ENCODE peak calls at places on chromosomes 13 and 19, in six cellular contexts. One of them, this sample, is unnamed.

GRCh38 chr19:30069535-30070197 is 127.6 kb downstream of the URI1 start:
- DNase-seq in K562: no peak
- DNase-seq in NB4: no peak
- DNase-seq in breast epithelium: peak; percentile 22
- DNase-seq in lower leg skin: no peak
- DNase-seq in suprapubic skin: peak; percentile 48
- DNase-seq in this sample: no peak

GRCh38 chr19:51821921-51822716 is 27.2 kb downstream of the FPR3 start:
- DNase-seq in K562: no peak
- DNase-seq in NB4: peak; percentile 95
- DNase-seq in breast epithelium: no peak
- DNase-seq in lower leg skin: no peak
- DNase-seq in suprapubic skin: no peak
- DNase-seq in this sample: no peak

GRCh38 chr19:34018546-34018945 is 153.8 kb upstream of the LSM14A start:
- DNase-seq in K562: no peak
- DNase-seq in NB4: no peak
- DNase-seq in breast epithelium: no peak
- DNase-seq in lower leg skin: no peak
- DNase-seq in suprapubic skin: no peak
- DNase-seq in this sample: no peak

GRCh38 chr13:22455036-22455435 is 725.7 kb upstream of the SGCG start:
- DNase-seq in K562: no peak
- DNase-seq in NB4: no peak
- DNase-seq in breast epithelium: no peak
- DNase-seq in lower leg skin: no peak
- DNase-seq in suprapubic skin: no peak
- DNase-seq in this sample: no peak

GRCh38 chr19:44576843-44577565 is 36.4 kb upstream of the IGSF23 start:
- DNase-seq in K562: peak; percentile 66
- DNase-seq in NB4: peak; percentile 43
- DNase-seq in breast epithelium: no peak
- DNase-seq in lower leg skin: no peak
- DNase-seq in suprapubic skin: no peak
- DNase-seq in this sample: no peak

GRCh38 chr13:49184621-49185020 is 35.5 kb upstream of the MLNR start:
- DNase-seq in K562: no peak
- DNase-seq in NB4: no peak
- DNase-seq in breast epithelium: no peak
- DNase-seq in lower leg skin: no peak
- DNase-seq in suprapubic skin: no peak
- DNase-seq in this sample: no peak

GRCh38 chr13:62706035-62706434 is 1290.4 kb upstream of the PCDH20 start:
- DNase-seq in K562: no peak
- DNase-seq in NB4: no peak
- DNase-seq in breast epithelium: no peak
- DNase-seq in lower leg skin: no peak
- DNase-seq in suprapubic skin: no peak
- DNase-seq in this sample: no peak

GRCh38 chr19:2495651-2496316 is 19.9 kb downstream of the GADD45B start:
- DNase-seq in K562: no peak
- DNase-seq in NB4: no peak
- DNase-seq in breast epithelium: no peak
- DNase-seq in lower leg skin: no peak
- DNase-seq in suprapubic skin: no peak
- DNase-seq in this sample: no peak

GRCh38 chr13:71602327-71602726 is 264.7 kb downstream of the DACH1 start:
- DNase-seq in K562: no peak
- DNase-seq in NB4: no peak
- DNase-seq in breast epithelium: no peak
- DNase-seq in lower leg skin: no peak
- DNase-seq in suprapubic skin: no peak
- DNase-seq in this sample: no peak

GRCh38 chr19:39542198-39542597 is 2.2 kb upstream of the EID2 start:
- DNase-seq in K562: no peak
- DNase-seq in NB4: no peak
- DNase-seq in breast epithelium: no peak
- DNase-seq in lower leg skin: no peak
- DNase-seq in suprapubic skin: no peak
- DNase-seq in this sample: no peak

GRCh38 chr13:34156841-34157365 is 339.0 kb downstream of the RFC3 start:
- DNase-seq in K562: peak; percentile 1
- DNase-seq in NB4: peak; percentile 78
- DNase-seq in breast epithelium: peak; percentile 77
- DNase-seq in lower leg skin: peak; percentile 51
- DNase-seq in suprapubic skin: no peak
- DNase-seq in this sample: peak; percentile 15

GRCh38 chr13:111110054-111110453 is 5.1 kb upstream of the ARHGEF7 start:
- DNase-seq in K562: no peak
- DNase-seq in NB4: no peak
- DNase-seq in breast epithelium: no peak
- DNase-seq in lower leg skin: no peak
- DNase-seq in suprapubic skin: no peak
- DNase-seq in this sample: no peak

GRCh38 chr13:78589206-78589605 is 14.1 kb downstream of the POU4F1 start:
- DNase-seq in K562: peak; percentile 61
- DNase-seq in NB4: peak; percentile 64
- DNase-seq in breast epithelium: no peak
- DNase-seq in lower leg skin: no peak
- DNase-seq in suprapubic skin: no peak
- DNase-seq in this sample: no peak

GRCh38 chr13:30618938-30619289 is 1.2 kb downstream of the USPL1 start:
- DNase-seq in K562: peak; percentile 12
- DNase-seq in NB4: peak; percentile 34
- DNase-seq in breast epithelium: no peak
- DNase-seq in lower leg skin: no peak
- DNase-seq in suprapubic skin: no peak
- DNase-seq in this sample: no peak

GRCh38 chr13:27151798-27152599 is 19.6 kb downstream of the USP12 start:
- DNase-seq in K562: no peak
- DNase-seq in NB4: no peak
- DNase-seq in breast epithelium: no peak
- DNase-seq in lower leg skin: no peak
- DNase-seq in suprapubic skin: no peak
- DNase-seq in this sample: no peak

GRCh38 chr13:105196052-105196451 is 1339.4 kb downstream of the EFNB2 start:
- DNase-seq in K562: no peak
- DNase-seq in NB4: peak; percentile 4
- DNase-seq in breast epithelium: no peak
- DNase-seq in lower leg skin: no peak
- DNase-seq in suprapubic skin: no peak
- DNase-seq in this sample: peak; percentile 28

GRCh38 chr19:3897936-3898335 is 17.5 kb downstream of the ATCAY start:
- DNase-seq in K562: no peak
- DNase-seq in NB4: no peak
- DNase-seq in breast epithelium: no peak
- DNase-seq in lower leg skin: no peak
- DNase-seq in suprapubic skin: no peak
- DNase-seq in this sample: no peak

GRCh38 chr13:21522847-21523246 is 63.7 kb upstream of the ZDHHC20 start:
- DNase-seq in K562: peak; percentile 81
- DNase-seq in NB4: no peak
- DNase-seq in breast epithelium: no peak
- DNase-seq in lower leg skin: no peak
- DNase-seq in suprapubic skin: no peak
- DNase-seq in this sample: no peak

GRCh38 chr13:110907951-110908898 is 6.6 kb downstream of the ANKRD10 start:
- DNase-seq in K562: no peak
- DNase-seq in NB4: no peak
- DNase-seq in breast epithelium: no peak
- DNase-seq in lower leg skin: no peak
- DNase-seq in suprapubic skin: no peak
- DNase-seq in this sample: peak; percentile 78

GRCh38 chr13:111399776-111400505 is 79.5 kb downstream of the TEX29 start:
- DNase-seq in K562: no peak
- DNase-seq in NB4: no peak
- DNase-seq in breast epithelium: no peak
- DNase-seq in lower leg skin: no peak
- DNase-seq in suprapubic skin: peak; percentile 58
- DNase-seq in this sample: no peak

GRCh38 chr19:7382694-7383093 is 34.0 kb downstream of the ARHGEF18 start:
- DNase-seq in K562: peak; percentile 14
- DNase-seq in NB4: no peak
- DNase-seq in breast epithelium: no peak
- DNase-seq in lower leg skin: no peak
- DNase-seq in suprapubic skin: no peak
- DNase-seq in this sample: no peak

GRCh38 chr13:94712812-94713555 is 639 bp upstream of the SOX21 start:
- DNase-seq in K562: no peak
- DNase-seq in NB4: no peak
- DNase-seq in breast epithelium: no peak
- DNase-seq in lower leg skin: no peak
- DNase-seq in suprapubic skin: no peak
- DNase-seq in this sample: no peak

GRCh38 chr19:52922841-52923781 is at the start of gene ZNF888:
- DNase-seq in K562: peak; percentile 92
- DNase-seq in NB4: peak; percentile 92
- DNase-seq in breast epithelium: peak; percentile 93
- DNase-seq in lower leg skin: peak; percentile 87
- DNase-seq in suprapubic skin: peak; percentile 95
- DNase-seq in this sample: peak; percentile 91

GRCh38 chr19:48490980-48491792 is 20.4 kb downstream of the LMTK3 start:
- DNase-seq in K562: peak; percentile 83
- DNase-seq in NB4: peak; percentile 87
- DNase-seq in breast epithelium: no peak
- DNase-seq in lower leg skin: no peak
- DNase-seq in suprapubic skin: no peak
- DNase-seq in this sample: no peak

GRCh38 chr19:4052114-4052992 is 14.3 kb downstream of the ZBTB7A start:
- DNase-seq in K562: no peak
- DNase-seq in NB4: peak; percentile 73
- DNase-seq in breast epithelium: no peak
- DNase-seq in lower leg skin: peak; percentile 46
- DNase-seq in suprapubic skin: peak; percentile 86
- DNase-seq in this sample: peak; percentile 97

GRCh38 chr13:105587786-105588185 is 947.7 kb downstream of the EFNB2 start:
- DNase-seq in K562: no peak
- DNase-seq in NB4: no peak
- DNase-seq in breast epithelium: no peak
- DNase-seq in lower leg skin: no peak
- DNase-seq in suprapubic skin: no peak
- DNase-seq in this sample: peak; percentile 55

GRCh38 chr19:40613669-40614594 is 12.8 kb downstream of the LTBP4 start:
- DNase-seq in K562: peak; percentile 92
- DNase-seq in NB4: no peak
- DNase-seq in breast epithelium: peak; percentile 76
- DNase-seq in lower leg skin: peak; percentile 89
- DNase-seq in suprapubic skin: peak; percentile 94
- DNase-seq in this sample: no peak

GRCh38 chr13:72457151-72457550 is 270.3 kb downstream of the MZT1 start:
- DNase-seq in K562: no peak
- DNase-seq in NB4: no peak
- DNase-seq in breast epithelium: no peak
- DNase-seq in lower leg skin: no peak
- DNase-seq in suprapubic skin: no peak
- DNase-seq in this sample: no peak

GRCh38 chr19:860481-861098 is 1.1 kb downstream of the CFD start:
- DNase-seq in K562: peak; percentile 94
- DNase-seq in NB4: peak; percentile 72
- DNase-seq in breast epithelium: no peak
- DNase-seq in lower leg skin: peak; percentile 77
- DNase-seq in suprapubic skin: no peak
- DNase-seq in this sample: peak; percentile 93

GRCh38 chr19:15136234-15136954 is 29.2 kb downstream of the SYDE1 start:
- DNase-seq in K562: no peak
- DNase-seq in NB4: no peak
- DNase-seq in breast epithelium: no peak
- DNase-seq in lower leg skin: peak; percentile 50
- DNase-seq in suprapubic skin: no peak
- DNase-seq in this sample: no peak

GRCh38 chr13:85651440-85651839 is 147.8 kb downstream of the SLITRK6 start:
- DNase-seq in K562: no peak
- DNase-seq in NB4: no peak
- DNase-seq in breast epithelium: no peak
- DNase-seq in lower leg skin: no peak
- DNase-seq in suprapubic skin: no peak
- DNase-seq in this sample: no peak

GRCh38 chr13:23159205-23159586 is 21.6 kb upstream of the SGCG start:
- DNase-seq in K562: peak; percentile 51
- DNase-seq in NB4: peak; percentile 50
- DNase-seq in breast epithelium: no peak
- DNase-seq in lower leg skin: no peak
- DNase-seq in suprapubic skin: no peak
- DNase-seq in this sample: no peak

GRCh38 chr19:32719611-32720059 is at the start of gene TDRD12:
- DNase-seq in K562: no peak
- DNase-seq in NB4: no peak
- DNase-seq in breast epithelium: no peak
- DNase-seq in lower leg skin: no peak
- DNase-seq in suprapubic skin: no peak
- DNase-seq in this sample: no peak

GRCh38 chr19:18478545-18479311 is 40.8 kb upstream of the ISYNA1 start:
- DNase-seq in K562: peak; percentile 71
- DNase-seq in NB4: peak; percentile 98
- DNase-seq in breast epithelium: no peak
- DNase-seq in lower leg skin: peak; percentile 87
- DNase-seq in suprapubic skin: peak; percentile 93
- DNase-seq in this sample: peak; percentile 91
- TF ChIP-seq POLR2A in K562: no peak
- TF ChIP-seq POLR2A in NB4: no peak
- TF ChIP-seq POLR2A in breast epithelium: peak; percentile 16
- TF ChIP-seq POLR2A in lower leg skin: no peak
- TF ChIP-seq POLR2A in suprapubic skin: no peak
- TF ChIP-seq POLR2A in this sample: no peak

GRCh38 chr19:12774588-12775555 is at the start of gene HOOK2:
- DNase-seq in K562: peak; percentile 32
- DNase-seq in NB4: no peak
- DNase-seq in breast epithelium: peak; percentile 98
- DNase-seq in lower leg skin: peak; percentile 86
- DNase-seq in suprapubic skin: peak; percentile 92
- DNase-seq in this sample: no peak
- TF ChIP-seq POLR2A in K562: peak; percentile 62
- TF ChIP-seq POLR2A in NB4: no peak
- TF ChIP-seq POLR2A in breast epithelium: peak; percentile 63
- TF ChIP-seq POLR2A in lower leg skin: no peak
- TF ChIP-seq POLR2A in suprapubic skin: no peak
- TF ChIP-seq POLR2A in this sample: peak; percentile 19

GRCh38 chr19:45785781-45786532 is 3.7 kb upstream of the DMPK start:
- DNase-seq in K562: no peak
- DNase-seq in NB4: no peak
- DNase-seq in breast epithelium: no peak
- DNase-seq in lower leg skin: no peak
- DNase-seq in suprapubic skin: no peak
- DNase-seq in this sample: no peak
- TF ChIP-seq POLR2A in K562: no peak
- TF ChIP-seq POLR2A in NB4: no peak
- TF ChIP-seq POLR2A in breast epithelium: no peak
- TF ChIP-seq POLR2A in lower leg skin: no peak
- TF ChIP-seq POLR2A in suprapubic skin: no peak
- TF ChIP-seq POLR2A in this sample: no peak

DNA sequence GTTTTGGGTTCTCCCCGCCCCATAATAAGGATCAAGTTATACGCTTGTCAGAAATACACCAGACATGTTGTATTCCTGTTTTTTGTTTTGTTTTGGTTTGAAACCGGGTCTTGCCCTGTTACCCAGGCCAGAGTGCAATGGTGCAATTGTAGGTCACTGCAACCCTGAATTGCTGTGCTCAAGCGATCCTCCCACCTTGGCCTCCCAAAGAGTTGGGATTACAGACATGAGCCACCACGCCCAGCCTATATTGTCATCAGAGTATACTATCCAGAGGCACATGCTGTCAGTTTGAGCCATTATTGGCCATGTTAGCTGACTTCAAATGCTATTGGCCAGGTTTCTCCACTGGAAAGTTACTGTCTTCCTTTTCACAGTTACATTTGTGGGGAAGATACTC is 9.8 kb downstream of the SAFB start:
- DNase-seq in K562: no peak
- DNase-seq in NB4: no peak
- DNase-seq in breast epithelium: no peak
- DNase-seq in lower leg skin: no peak
- DNase-seq in suprapubic skin: no peak
- DNase-seq in this sample: no peak
- TF ChIP-seq POLR2A in K562: no peak
- TF ChIP-seq POLR2A in NB4: no peak
- TF ChIP-seq POLR2A in breast epithelium: no peak
- TF ChIP-seq POLR2A in lower leg skin: no peak
- TF ChIP-seq POLR2A in suprapubic skin: no peak
- TF ChIP-seq POLR2A in this sample: no peak

This sample was measured in H54.